ENCODE peak calls at places on chromosomes 13 and 19, in ten cellular contexts. X is AG10803; E is progenitor cell of endocrine pancreas; Q is amygdala; B is activated effector memory CD4-positive, alpha-beta T cell treated with Interleukin-2 at 50 U/mL for 16 hours; G is SW480; S is RWPE1; J is CD4-positive, alpha-beta T cell; C is LNCaP clone FGC; R is A549. I is an unnamed sample.

GRCh38 chr19:3670258-3670795 is 29.9 kb downstream of the PIP5K1C start:
- DNase-seq in G (no peak), S (no peak), X (peak; percentile 87), Q (no peak), B (no peak), C (no peak), R (peak; percentile 77), J (no peak), E (no peak), I (no peak)

GRCh38 chr19:55716531-55716930 is 21.7 kb downstream of the NLRP9 start:
- DNase-seq in B (no peak), S (no peak), G (no peak), Q (no peak), X (no peak), C (no peak), J (no peak), R (no peak), E (no peak), I (no peak)

GRCh38 chr13:36839281-36839680 is 20.3 kb downstream of the RFXAP start:
- DNase-seq in C (no peak), X (no peak), Q (no peak), J (no peak), R (no peak), S (no peak), B (no peak), E (no peak), G (no peak), I (no peak)

GRCh38 chr13:93670858-93671257 is 444.3 kb downstream of the GPC6 start:
- DNase-seq in J (no peak), R (no peak), S (no peak), E (no peak), X (no peak), B (no peak), Q (no peak), G (no peak), C (no peak), I (no peak)

GRCh38 chr19:47608074-47608907 is 643 bp upstream of the BICRA start:
- DNase-seq in E (peak; percentile 93), G (peak; percentile 91), S (peak; percentile 93), X (peak; percentile 92), R (peak; percentile 94), C (no peak), B (peak; percentile 96), Q (peak; percentile 91), J (peak; percentile 94), I (peak; percentile 99)

GRCh38 chr13:29543230-29544215 is 52.0 kb downstream of the SLC7A1 start:
- DNase-seq in R (no peak), E (no peak), G (peak; percentile 11), Q (no peak), J (no peak), C (no peak), S (no peak), X (peak; percentile 55), B (no peak), I (no peak)

GRCh38 chr19:2139385-2140192 is 11.8 kb downstream of the AP3D1 start:
- DNase-seq in B (no peak), Q (no peak), R (no peak), S (no peak), X (no peak), C (no peak), J (no peak), E (no peak), G (no peak), I (no peak)

GRCh38 chr13:66780814-66781213 is 449.3 kb downstream of the PCDH9 start:
- DNase-seq in Q (no peak), E (no peak), S (peak; percentile 45), X (no peak), C (no peak), B (no peak), R (peak; percentile 17), G (no peak), J (no peak), I (no peak)

GRCh38 chr19:48117515-48118330 is 7.1 kb upstream of the PLA2G4C start:
- DNase-seq in C (no peak), X (no peak), B (no peak), R (no peak), J (no peak), Q (no peak), E (no peak), S (no peak), G (no peak), I (no peak)

GRCh38 chr13:24706886-24707585 is 26.8 kb downstream of the ATP12A start:
- DNase-seq in S (no peak), X (no peak), J (no peak), Q (no peak), B (no peak), R (no peak), C (no peak), G (no peak), E (no peak), I (no peak)

GRCh38 chr13:39527961-39528720 is 74.9 kb downstream of the LHFPL6 start:
- DNase-seq in J (no peak), C (no peak), R (peak; percentile 65), E (no peak), B (no peak), S (peak; percentile 88), X (peak; percentile 93), Q (no peak), G (peak; percentile 13), I (peak; percentile 88)

GRCh38 chr19:6667114-6667627 is 2.8 kb downstream of the TNFSF14 start:
- DNase-seq in C (no peak), Q (no peak), S (peak; percentile 77), X (no peak), B (no peak), J (peak; percentile 14), G (peak; percentile 41), E (no peak), R (no peak), I (no peak)

GRCh38 chr19:16118489-16119033 is 6.9 kb downstream of the RAB8A start:
- DNase-seq in G (no peak), S (no peak), J (no peak), R (no peak), B (no peak), Q (no peak), X (no peak), C (no peak), E (no peak), I (no peak)

GRCh38 chr13:91609353-91609752 is 210.9 kb downstream of the GPC5 start:
- DNase-seq in Q (no peak), G (no peak), R (no peak), S (no peak), J (no peak), E (no peak), C (no peak), X (no peak), B (no peak), I (no peak)

GRCh38 chr13:44101347-44102083 is 221.8 kb downstream of the LACC1 start:
- DNase-seq in S (no peak), J (no peak), G (no peak), E (no peak), B (no peak), Q (no peak), X (no peak), R (no peak), C (no peak), I (no peak)

GRCh38 chr19:1271528-1272422 is 2.6 kb downstream of the CIRBP start:
- DNase-seq in R (no peak), G (no peak), S (no peak), C (no peak), X (no peak), E (no peak), J (no peak), B (no peak), Q (no peak), I (no peak)

GRCh38 chr19:18590273-18591272 is 2.0 kb downstream of the REX1BD start:
- DNase-seq in S (peak; percentile 59), X (peak; percentile 18), R (peak; percentile 94), E (peak; percentile 56), G (no peak), C (no peak), J (no peak), Q (peak; percentile 76), B (no peak), I (peak; percentile 89)

GRCh38 chr19:1474011-1474764 is 4.8 kb downstream of the C19orf25 start:
- DNase-seq in E (no peak), J (no peak), B (no peak), G (no peak), C (no peak), Q (peak; percentile 45), R (no peak), X (no peak), S (no peak), I (peak; percentile 40)

GRCh38 chr13:33022986-33023385 is 6.8 kb downstream of the KL start:
- DNase-seq in B (no peak), R (no peak), J (no peak), E (no peak), S (no peak), X (no peak), G (no peak), Q (no peak), C (no peak), I (no peak)

GRCh38 chr13:23631676-23632622 is 61.7 kb downstream of the TNFRSF19 start:
- DNase-seq in X (no peak), C (no peak), S (no peak), Q (no peak), E (no peak), B (no peak), G (no peak), R (no peak), J (no peak), I (no peak)

GRCh38 chr13:28339419-28339818 is 155.5 kb downstream of the FLT1 start:
- DNase-seq in C (no peak), J (no peak), R (no peak), G (no peak), X (peak; percentile 39), Q (no peak), B (no peak), E (no peak), S (no peak), I (no peak)

GRCh38 chr19:57302727-57303401 is 17.4 kb upstream of the ZNF543 start:
- DNase-seq in X (no peak), B (no peak), J (no peak), S (no peak), R (no peak), E (no peak), Q (no peak), G (no peak), C (no peak), I (no peak)

GRCh38 chr13:66673401-66673800 is 556.7 kb downstream of the PCDH9 start:
- DNase-seq in J (no peak), E (no peak), R (peak; percentile 23), B (no peak), S (no peak), Q (no peak), G (peak; percentile 27), X (peak; percentile 97), C (no peak), I (no peak)

GRCh38 chr13:37510441-37510840 is 88.1 kb downstream of the POSTN start:
- DNase-seq in B (no peak), J (no peak), C (no peak), G (no peak), E (no peak), S (peak; percentile 25), Q (no peak), X (no peak), R (no peak), I (no peak)

GRCh38 chr13:97809576-97809975 is 143.9 kb upstream of the IPO5 start:
- DNase-seq in G (no peak), R (no peak), B (no peak), Q (no peak), J (no peak), E (no peak), X (no peak), S (no peak), C (no peak), I (no peak)

GRCh38 chr13:26881154-26881553 is 120.6 kb upstream of the GPR12 start:
- DNase-seq in E (no peak), J (no peak), Q (no peak), R (no peak), B (no peak), X (peak; percentile 35), G (peak; percentile 24), C (peak; percentile 52), S (peak; percentile 12), I (no peak)

GRCh38 chr19:56946164-56946563 is 105.6 kb upstream of the PEG3 start:
- DNase-seq in B (no peak), J (no peak), E (no peak), X (no peak), R (no peak), S (no peak), G (no peak), C (no peak), Q (peak; percentile 62), I (peak; percentile 24)

GRCh38 chr13:49627831-49628652 is at the start of gene ARL11:
- DNase-seq in X (no peak), J (peak; percentile 26), B (peak; percentile 27), G (no peak), E (no peak), S (peak; percentile 8), R (no peak), C (no peak), Q (no peak), I (no peak)